ENCODE peak calls at places on chromosomes 7 and 10, in nine cellular contexts. One of them, this sample, is unnamed.

GRCh38 chr7:96285579-96285978 is 36.3 kb downstream of the SLC25A13 start:
- DNase-seq in IMR-90: peak; percentile 37
- DNase-seq in ovary: no peak
- DNase-seq in lower leg skin: no peak
- DNase-seq in thyroid gland: no peak
- DNase-seq in Peyer's patch: no peak
- DNase-seq in transverse colon: no peak
- DNase-seq in GM12878: no peak
- DNase-seq in adrenal gland: no peak
- DNase-seq in this sample: no peak

GRCh38 chr7:36735172-36735571 is 10.9 kb upstream of the AOAH start:
- DNase-seq in IMR-90: no peak
- DNase-seq in ovary: no peak
- DNase-seq in lower leg skin: no peak
- DNase-seq in thyroid gland: no peak
- DNase-seq in Peyer's patch: no peak
- DNase-seq in transverse colon: no peak
- DNase-seq in GM12878: no peak
- DNase-seq in adrenal gland: no peak
- DNase-seq in this sample: no peak

GRCh38 chr10:94102436-94102835 is 108.7 kb downstream of the PLCE1 start:
- DNase-seq in IMR-90: no peak
- DNase-seq in ovary: no peak
- DNase-seq in lower leg skin: no peak
- DNase-seq in thyroid gland: no peak
- DNase-seq in Peyer's patch: no peak
- DNase-seq in transverse colon: no peak
- DNase-seq in GM12878: no peak
- DNase-seq in adrenal gland: no peak
- DNase-seq in this sample: no peak

GRCh38 chr7:45686441-45687184 is 112.4 kb downstream of the ADCY1 start:
- DNase-seq in IMR-90: no peak
- DNase-seq in ovary: no peak
- DNase-seq in lower leg skin: peak; percentile 7
- DNase-seq in thyroid gland: no peak
- DNase-seq in Peyer's patch: no peak
- DNase-seq in transverse colon: no peak
- DNase-seq in GM12878: no peak
- DNase-seq in adrenal gland: no peak
- DNase-seq in this sample: no peak

GRCh38 chr7:157519798-157520244 is 183.0 kb downstream of the DNAJB6 start:
- DNase-seq in IMR-90: no peak
- DNase-seq in ovary: peak; percentile 3
- DNase-seq in lower leg skin: no peak
- DNase-seq in thyroid gland: no peak
- DNase-seq in Peyer's patch: no peak
- DNase-seq in transverse colon: no peak
- DNase-seq in GM12878: no peak
- DNase-seq in adrenal gland: no peak
- DNase-seq in this sample: no peak

GRCh38 chr7:143126146-143126545 is 5.7 kb upstream of the PIP start:
- DNase-seq in IMR-90: no peak
- DNase-seq in ovary: no peak
- DNase-seq in lower leg skin: no peak
- DNase-seq in thyroid gland: no peak
- DNase-seq in Peyer's patch: no peak
- DNase-seq in transverse colon: no peak
- DNase-seq in GM12878: no peak
- DNase-seq in adrenal gland: no peak
- DNase-seq in this sample: no peak

GRCh38 chr10:53489783-53490182 is 717.2 kb upstream of the MBL2 start:
- DNase-seq in IMR-90: no peak
- DNase-seq in ovary: no peak
- DNase-seq in lower leg skin: no peak
- DNase-seq in thyroid gland: no peak
- DNase-seq in Peyer's patch: no peak
- DNase-seq in transverse colon: no peak
- DNase-seq in GM12878: no peak
- DNase-seq in adrenal gland: no peak
- DNase-seq in this sample: no peak

GRCh38 chr7:95772298-95772770 is at the start of gene DYNC1I1:
- DNase-seq in IMR-90: peak; percentile 19
- DNase-seq in ovary: peak; percentile 64
- DNase-seq in lower leg skin: peak; percentile 31
- DNase-seq in thyroid gland: peak; percentile 74
- DNase-seq in Peyer's patch: peak; percentile 16
- DNase-seq in transverse colon: peak; percentile 62
- DNase-seq in GM12878: no peak
- DNase-seq in adrenal gland: peak; percentile 74
- DNase-seq in this sample: peak; percentile 39

GRCh38 chr10:89332718-89333281 is 5.0 kb downstream of the IFIT3 start:
- DNase-seq in IMR-90: no peak
- DNase-seq in ovary: no peak
- DNase-seq in lower leg skin: no peak
- DNase-seq in thyroid gland: no peak
- DNase-seq in Peyer's patch: peak; percentile 30
- DNase-seq in transverse colon: no peak
- DNase-seq in GM12878: peak; percentile 69
- DNase-seq in adrenal gland: no peak
- DNase-seq in this sample: no peak

GRCh38 chr10:6950133-6950532 is 370.1 kb upstream of the PRKCQ start:
- DNase-seq in IMR-90: no peak
- DNase-seq in ovary: no peak
- DNase-seq in lower leg skin: no peak
- DNase-seq in thyroid gland: no peak
- DNase-seq in Peyer's patch: no peak
- DNase-seq in transverse colon: no peak
- DNase-seq in GM12878: no peak
- DNase-seq in adrenal gland: no peak
- DNase-seq in this sample: no peak

GRCh38 chr10:6956562-6956961 is 376.5 kb upstream of the PRKCQ start:
- DNase-seq in IMR-90: no peak
- DNase-seq in ovary: no peak
- DNase-seq in lower leg skin: no peak
- DNase-seq in thyroid gland: no peak
- DNase-seq in Peyer's patch: no peak
- DNase-seq in transverse colon: no peak
- DNase-seq in GM12878: no peak
- DNase-seq in adrenal gland: no peak
- DNase-seq in this sample: no peak

GRCh38 chr10:6953131-6953834 is 373.2 kb upstream of the PRKCQ start:
- DNase-seq in IMR-90: peak; percentile 5
- DNase-seq in ovary: no peak
- DNase-seq in lower leg skin: no peak
- DNase-seq in thyroid gland: no peak
- DNase-seq in Peyer's patch: no peak
- DNase-seq in transverse colon: no peak
- DNase-seq in GM12878: no peak
- DNase-seq in adrenal gland: no peak
- DNase-seq in this sample: no peak

DNA sequence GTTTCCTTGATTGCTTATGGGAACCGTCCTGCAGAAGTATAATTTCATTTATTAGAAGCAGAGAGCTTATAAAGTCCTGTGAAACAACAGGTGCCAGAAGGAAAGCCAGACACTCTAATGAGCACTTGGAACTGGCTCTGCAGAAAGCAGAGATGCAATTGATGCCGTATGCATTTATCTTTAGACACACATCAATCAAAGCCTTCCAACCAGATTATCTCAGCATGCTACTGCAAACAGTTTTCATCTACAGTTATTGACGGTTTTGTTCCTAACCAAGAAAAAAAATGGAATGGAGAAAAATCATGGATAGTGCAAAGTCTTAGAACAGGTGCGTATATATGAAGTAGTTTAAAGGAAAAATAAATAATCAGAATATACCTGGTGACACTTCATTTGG is 371.7 kb upstream of the PRKCQ start:
- DNase-seq in IMR-90: no peak
- DNase-seq in ovary: no peak
- DNase-seq in lower leg skin: no peak
- DNase-seq in thyroid gland: no peak
- DNase-seq in Peyer's patch: no peak
- DNase-seq in transverse colon: no peak
- DNase-seq in GM12878: no peak
- DNase-seq in adrenal gland: no peak
- DNase-seq in this sample: no peak
- TF ChIP-seq POLR2A in IMR-90: no peak
- TF ChIP-seq POLR2A in ovary: no peak
- TF ChIP-seq POLR2A in lower leg skin: no peak
- TF ChIP-seq POLR2A in thyroid gland: no peak
- TF ChIP-seq POLR2A in Peyer's patch: no peak
- TF ChIP-seq POLR2A in transverse colon: no peak
- TF ChIP-seq POLR2A in GM12878: no peak
- TF ChIP-seq POLR2A in adrenal gland: no peak
- TF ChIP-seq POLR2A in this sample: no peak

GRCh38 chr10:100265821-100266485 is 1.5 kb downstream of the CWF19L1 start:
- DNase-seq in IMR-90: no peak
- DNase-seq in ovary: no peak
- DNase-seq in lower leg skin: no peak
- DNase-seq in thyroid gland: no peak
- DNase-seq in Peyer's patch: no peak
- DNase-seq in transverse colon: no peak
- DNase-seq in GM12878: no peak
- DNase-seq in adrenal gland: no peak
- DNase-seq in this sample: no peak

DNA sequence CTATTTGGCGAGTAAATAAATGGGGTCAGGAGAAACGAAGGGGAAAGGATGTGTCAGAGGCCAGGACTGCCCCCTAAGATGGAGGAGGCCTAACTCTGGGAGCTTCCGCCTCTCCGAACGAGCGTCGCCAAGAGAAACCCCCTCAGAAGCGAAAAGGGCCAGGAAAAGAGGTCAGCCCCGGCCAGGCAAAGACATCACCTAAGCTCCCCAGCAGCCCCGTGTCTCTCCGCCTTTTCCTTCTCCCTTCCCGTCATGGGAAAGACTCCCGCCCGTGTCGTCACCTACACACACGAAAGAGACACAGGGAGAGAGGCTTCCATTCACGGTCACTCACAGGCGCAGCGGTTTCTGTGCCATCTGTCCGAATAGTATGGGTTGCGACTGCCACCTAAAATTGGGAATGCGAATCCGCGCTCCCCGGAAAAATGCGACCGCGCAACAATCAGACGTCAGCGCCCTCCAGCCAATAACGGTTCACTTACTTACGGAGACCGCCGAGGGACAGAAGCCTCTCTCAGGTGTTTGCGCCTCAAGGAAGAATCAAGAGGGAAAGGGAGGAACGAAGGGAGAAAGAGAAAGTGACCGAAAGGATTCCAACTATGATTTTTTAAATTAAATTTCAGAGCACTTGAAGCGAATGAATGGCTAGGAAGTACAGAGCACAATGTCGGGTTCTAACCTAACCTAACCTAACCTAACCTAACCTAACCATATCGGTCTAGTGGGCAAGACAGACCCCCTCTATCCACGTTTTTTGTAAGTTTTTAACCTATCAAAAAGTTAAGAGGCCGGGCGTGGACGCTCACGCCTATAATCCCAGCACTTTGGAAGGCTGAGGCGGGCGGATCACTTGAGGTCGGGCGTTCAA is at the start of gene CWF19L1:
- DNase-seq in IMR-90: peak; percentile 88
- DNase-seq in ovary: peak; percentile 85
- DNase-seq in lower leg skin: peak; percentile 84
- DNase-seq in thyroid gland: peak; percentile 88
- DNase-seq in Peyer's patch: peak; percentile 79
- DNase-seq in transverse colon: peak; percentile 90
- DNase-seq in GM12878: peak; percentile 33
- DNase-seq in adrenal gland: peak; percentile 90
- DNase-seq in this sample: peak; percentile 90
- TF ChIP-seq POLR2A in IMR-90: no peak
- TF ChIP-seq POLR2A in ovary: peak; percentile 54
- TF ChIP-seq POLR2A in lower leg skin: no peak
- TF ChIP-seq POLR2A in thyroid gland: peak; percentile 50
- TF ChIP-seq POLR2A in Peyer's patch: no peak
- TF ChIP-seq POLR2A in transverse colon: peak; percentile 69
- TF ChIP-seq POLR2A in GM12878: peak; percentile 84
- TF ChIP-seq POLR2A in adrenal gland: peak; percentile 76
- TF ChIP-seq POLR2A in this sample: peak; percentile 83

GRCh38 chr7:44309271-44310091 is 15.9 kb downstream of the CAMK2B start:
- DNase-seq in IMR-90: peak; percentile 32
- DNase-seq in ovary: peak; percentile 71
- DNase-seq in lower leg skin: peak; percentile 26
- DNase-seq in thyroid gland: peak; percentile 78
- DNase-seq in Peyer's patch: peak; percentile 22
- DNase-seq in transverse colon: peak; percentile 46
- DNase-seq in GM12878: no peak
- DNase-seq in adrenal gland: peak; percentile 73
- DNase-seq in this sample: peak; percentile 47
- TF ChIP-seq POLR2A in IMR-90: no peak
- TF ChIP-seq POLR2A in ovary: no peak
- TF ChIP-seq POLR2A in lower leg skin: no peak
- TF ChIP-seq POLR2A in thyroid gland: peak; percentile 65
- TF ChIP-seq POLR2A in Peyer's patch: no peak
- TF ChIP-seq POLR2A in transverse colon: no peak
- TF ChIP-seq POLR2A in GM12878: no peak
- TF ChIP-seq POLR2A in adrenal gland: peak; percentile 70
- TF ChIP-seq POLR2A in this sample: no peak

DNA sequence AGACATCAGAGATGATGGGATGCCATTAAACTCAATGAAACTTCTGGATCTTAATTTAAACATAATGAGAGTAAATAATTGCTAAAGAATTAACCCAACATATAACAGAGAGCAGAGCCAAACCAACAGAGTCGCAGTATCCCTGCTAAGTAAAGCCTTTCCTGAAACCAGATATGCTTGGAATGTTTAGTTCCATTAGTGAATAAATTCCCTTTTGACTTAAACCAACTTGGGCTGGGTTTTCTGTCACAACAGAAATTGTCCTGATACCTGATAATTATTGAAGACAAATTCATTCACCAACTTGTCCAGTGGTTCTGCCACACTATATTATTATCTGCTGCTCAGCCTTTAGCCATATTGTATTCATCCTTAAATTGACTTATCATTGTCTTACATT is 286.7 kb downstream of the FZD1 start:
- DNase-seq in IMR-90: no peak
- DNase-seq in ovary: no peak
- DNase-seq in lower leg skin: no peak
- DNase-seq in thyroid gland: no peak
- DNase-seq in Peyer's patch: no peak
- DNase-seq in transverse colon: no peak
- DNase-seq in GM12878: no peak
- DNase-seq in adrenal gland: no peak
- DNase-seq in this sample: no peak
- TF ChIP-seq POLR2A in IMR-90: no peak
- TF ChIP-seq POLR2A in ovary: no peak
- TF ChIP-seq POLR2A in lower leg skin: no peak
- TF ChIP-seq POLR2A in thyroid gland: no peak
- TF ChIP-seq POLR2A in Peyer's patch: no peak
- TF ChIP-seq POLR2A in transverse colon: no peak
- TF ChIP-seq POLR2A in GM12878: no peak
- TF ChIP-seq POLR2A in adrenal gland: no peak
- TF ChIP-seq POLR2A in this sample: no peak

This sample was measured in erythroblast.